ENCODE peak calls at places on chromosomes 12 and 14, in six cellular contexts. One of them, this sample, is unnamed.

GRCh38 chr14:98859301-98859700 is 412.7 kb downstream of the BCL11B start:
- DNase-seq in IMR-90: no peak
- DNase-seq in neuronal stem cell: no peak
- DNase-seq in H1: no peak
- DNase-seq in H9: no peak
- DNase-seq in mesenchymal stem cell: no peak
- DNase-seq in this sample: no peak

GRCh38 chr12:14643247-14643646 is 53.2 kb downstream of the GUCY2C start:
- DNase-seq in IMR-90: no peak
- DNase-seq in neuronal stem cell: no peak
- DNase-seq in H1: no peak
- DNase-seq in H9: no peak
- DNase-seq in mesenchymal stem cell: peak
- DNase-seq in this sample: no peak

GRCh38 chr12:102474438-102475064 is 5.8 kb downstream of the IGF1 start:
- DNase-seq in IMR-90: peak
- DNase-seq in neuronal stem cell: no peak
- DNase-seq in H1: no peak
- DNase-seq in H9: no peak
- DNase-seq in mesenchymal stem cell: peak
- DNase-seq in this sample: peak

GRCh38 chr14:72104011-72104613 is 171.9 kb downstream of the RGS6 start:
- DNase-seq in IMR-90: no peak
- DNase-seq in neuronal stem cell: peak
- DNase-seq in H1: peak
- DNase-seq in H9: peak
- DNase-seq in mesenchymal stem cell: no peak
- DNase-seq in this sample: no peak

GRCh38 chr12:51419473-51420228 is 5.0 kb upstream of the SLC4A8 start:
- DNase-seq in IMR-90: no peak
- DNase-seq in neuronal stem cell: no peak
- DNase-seq in H1: no peak
- DNase-seq in H9: peak
- DNase-seq in mesenchymal stem cell: no peak
- DNase-seq in this sample: no peak

GRCh38 chr12:96015672-96016071 is 19.5 kb upstream of the HAL start:
- DNase-seq in IMR-90: peak
- DNase-seq in neuronal stem cell: no peak
- DNase-seq in H1: no peak
- DNase-seq in H9: peak
- DNase-seq in mesenchymal stem cell: peak
- DNase-seq in this sample: peak

GRCh38 chr14:35867280-35867629 is 41.1 kb downstream of the BRMS1L start:
- DNase-seq in IMR-90: peak
- DNase-seq in neuronal stem cell: no peak
- DNase-seq in H1: no peak
- DNase-seq in H9: no peak
- DNase-seq in mesenchymal stem cell: no peak
- DNase-seq in this sample: no peak

GRCh38 chr12:119592232-119592631 is 1.3 kb upstream of the TMEM233 start:
- DNase-seq in IMR-90: no peak
- DNase-seq in neuronal stem cell: no peak
- DNase-seq in H1: no peak
- DNase-seq in H9: no peak
- DNase-seq in mesenchymal stem cell: no peak
- DNase-seq in this sample: no peak

GRCh38 chr12:2194060-2194459 is 141.3 kb downstream of the CACNA1C start:
- DNase-seq in IMR-90: no peak
- DNase-seq in neuronal stem cell: no peak
- DNase-seq in H1: no peak
- DNase-seq in H9: no peak
- DNase-seq in mesenchymal stem cell: no peak
- DNase-seq in this sample: no peak

GRCh38 chr12:535396-535795 is 75.7 kb downstream of the B4GALNT3 start:
- DNase-seq in IMR-90: no peak
- DNase-seq in neuronal stem cell: no peak
- DNase-seq in H1: no peak
- DNase-seq in H9: no peak
- DNase-seq in mesenchymal stem cell: no peak
- DNase-seq in this sample: no peak

GRCh38 chr14:32072701-32073100 is 4.4 kb upstream of the ARHGAP5 start:
- DNase-seq in IMR-90: no peak
- DNase-seq in neuronal stem cell: no peak
- DNase-seq in H1: no peak
- DNase-seq in H9: no peak
- DNase-seq in mesenchymal stem cell: no peak
- DNase-seq in this sample: no peak
- H4K91ac ChIP-seq in IMR-90: no peak
- H4K91ac ChIP-seq in neuronal stem cell: no peak
- H4K91ac ChIP-seq in H1: no peak
- H4K91ac ChIP-seq in H9: no peak
- H4K91ac ChIP-seq in mesenchymal stem cell: no peak
- H4K91ac ChIP-seq in this sample: no peak

GRCh38 chr14:58305730-58306129 is 7.4 kb downstream of the ARID4A start:
- DNase-seq in IMR-90: no peak
- DNase-seq in neuronal stem cell: no peak
- DNase-seq in H1: no peak
- DNase-seq in H9: no peak
- DNase-seq in mesenchymal stem cell: no peak
- DNase-seq in this sample: no peak
- H4K91ac ChIP-seq in IMR-90: no peak
- H4K91ac ChIP-seq in neuronal stem cell: no peak
- H4K91ac ChIP-seq in H1: no peak
- H4K91ac ChIP-seq in H9: no peak
- H4K91ac ChIP-seq in mesenchymal stem cell: no peak
- H4K91ac ChIP-seq in this sample: no peak

DNA sequence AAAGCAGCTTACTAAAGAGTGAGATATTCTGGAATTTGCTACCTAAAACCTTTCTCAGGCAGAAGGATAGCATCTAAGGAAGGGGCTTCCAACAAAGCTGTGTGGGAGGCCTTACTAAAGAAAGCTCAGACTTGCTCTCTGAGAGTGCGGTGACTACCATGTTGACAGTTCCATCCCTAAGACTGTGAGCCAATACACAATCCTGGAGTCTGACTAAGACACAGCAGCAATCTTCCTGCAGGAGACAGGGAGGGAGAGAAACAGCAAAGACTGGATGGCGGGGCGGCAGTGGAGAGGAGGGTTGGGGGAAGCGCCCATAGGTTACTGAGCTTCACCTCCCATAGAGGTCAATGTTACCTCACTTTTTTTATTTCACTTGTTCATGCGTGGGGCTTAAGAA is 70.9 kb downstream of the KITLG start:
- DNase-seq in IMR-90: peak
- DNase-seq in neuronal stem cell: no peak
- DNase-seq in H1: no peak
- DNase-seq in H9: no peak
- DNase-seq in mesenchymal stem cell: no peak
- DNase-seq in this sample: no peak
- H4K91ac ChIP-seq in IMR-90: no peak
- H4K91ac ChIP-seq in neuronal stem cell: no peak
- H4K91ac ChIP-seq in H1: no peak
- H4K91ac ChIP-seq in H9: no peak
- H4K91ac ChIP-seq in mesenchymal stem cell: no peak
- H4K91ac ChIP-seq in this sample: no peak

GRCh38 chr12:27622436-27623185 is 73.6 kb upstream of the REP15 start:
- DNase-seq in IMR-90: peak
- DNase-seq in neuronal stem cell: no peak
- DNase-seq in H1: no peak
- DNase-seq in H9: no peak
- DNase-seq in mesenchymal stem cell: no peak
- DNase-seq in this sample: peak

GRCh38 chr12:27626239-27626638 is 70.0 kb upstream of the REP15 start:
- DNase-seq in IMR-90: no peak
- DNase-seq in neuronal stem cell: no peak
- DNase-seq in H1: no peak
- DNase-seq in H9: no peak
- DNase-seq in mesenchymal stem cell: no peak
- DNase-seq in this sample: no peak

GRCh38 chr12:27623645-27624044 is 72.6 kb upstream of the REP15 start:
- DNase-seq in IMR-90: peak
- DNase-seq in neuronal stem cell: no peak
- DNase-seq in H1: no peak
- DNase-seq in H9: no peak
- DNase-seq in mesenchymal stem cell: peak
- DNase-seq in this sample: peak

GRCh38 chr12:27627123-27627835 is 69.0 kb upstream of the REP15 start:
- DNase-seq in IMR-90: peak
- DNase-seq in neuronal stem cell: no peak
- DNase-seq in H1: no peak
- DNase-seq in H9: no peak
- DNase-seq in mesenchymal stem cell: peak
- DNase-seq in this sample: no peak

GRCh38 chr12:27624586-27624985 is 71.7 kb upstream of the REP15 start:
- DNase-seq in IMR-90: no peak
- DNase-seq in neuronal stem cell: no peak
- DNase-seq in H1: no peak
- DNase-seq in H9: no peak
- DNase-seq in mesenchymal stem cell: no peak
- DNase-seq in this sample: no peak
- H4K91ac ChIP-seq in IMR-90: no peak
- H4K91ac ChIP-seq in neuronal stem cell: no peak
- H4K91ac ChIP-seq in H1: no peak
- H4K91ac ChIP-seq in H9: no peak
- H4K91ac ChIP-seq in mesenchymal stem cell: no peak
- H4K91ac ChIP-seq in this sample: no peak

DNA sequence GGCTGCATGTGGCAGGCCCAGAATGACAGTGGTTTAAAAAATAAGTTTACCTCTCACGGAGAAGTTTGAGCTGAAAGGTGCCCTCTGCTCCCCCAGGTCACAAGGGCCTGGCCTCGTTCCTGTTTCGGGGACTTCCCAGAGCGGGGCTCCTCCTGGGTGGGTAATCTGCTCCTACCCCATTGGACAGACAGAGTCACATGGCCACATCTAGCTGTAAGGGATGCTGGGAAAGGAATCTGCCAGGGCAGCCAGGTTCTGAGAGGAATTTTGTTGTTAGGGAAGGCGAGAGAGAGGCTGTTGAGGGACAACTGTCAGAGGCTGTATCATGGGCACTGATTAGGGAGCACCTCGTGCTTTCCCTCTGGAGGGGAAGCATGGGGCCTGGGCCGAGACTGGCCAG is 24.0 kb upstream of the DIO3 start:
- DNase-seq in IMR-90: no peak
- DNase-seq in neuronal stem cell: no peak
- DNase-seq in H1: no peak
- DNase-seq in H9: no peak
- DNase-seq in mesenchymal stem cell: no peak
- DNase-seq in this sample: no peak
- H4K91ac ChIP-seq in IMR-90: no peak
- H4K91ac ChIP-seq in neuronal stem cell: no peak
- H4K91ac ChIP-seq in H1: no peak
- H4K91ac ChIP-seq in H9: no peak
- H4K91ac ChIP-seq in mesenchymal stem cell: no peak
- H4K91ac ChIP-seq in this sample: no peak

DNA sequence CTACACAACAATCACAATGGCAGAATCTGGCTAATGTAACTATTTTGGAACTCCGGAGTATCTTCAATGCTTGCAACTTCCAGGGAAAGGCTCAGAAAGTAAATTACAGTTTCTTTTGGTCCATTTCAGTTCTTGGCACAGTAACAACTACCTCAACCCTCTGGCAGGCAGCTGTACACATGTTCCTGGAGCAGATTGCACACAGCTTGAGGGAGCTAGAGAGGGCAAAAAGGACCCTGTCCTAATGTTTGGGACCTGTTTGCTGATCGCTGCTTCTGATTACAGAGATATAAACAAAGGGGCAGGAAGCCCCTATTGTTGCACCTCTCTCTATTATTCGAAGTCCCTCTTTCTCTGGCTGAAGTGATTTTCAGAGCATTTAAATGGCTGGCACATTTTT is 35.2 kb upstream of the SLC38A1 start:
- DNase-seq in IMR-90: peak
- DNase-seq in neuronal stem cell: no peak
- DNase-seq in H1: no peak
- DNase-seq in H9: no peak
- DNase-seq in mesenchymal stem cell: no peak
- DNase-seq in this sample: no peak
- H4K91ac ChIP-seq in IMR-90: no peak
- H4K91ac ChIP-seq in neuronal stem cell: no peak
- H4K91ac ChIP-seq in H1: no peak
- H4K91ac ChIP-seq in H9: no peak
- H4K91ac ChIP-seq in mesenchymal stem cell: no peak
- H4K91ac ChIP-seq in this sample: no peak

GRCh38 chr14:39607978-39608377 is 175.7 kb upstream of the FBXO33 start:
- DNase-seq in IMR-90: no peak
- DNase-seq in neuronal stem cell: no peak
- DNase-seq in H1: no peak
- DNase-seq in H9: no peak
- DNase-seq in mesenchymal stem cell: no peak
- DNase-seq in this sample: no peak
- H4K91ac ChIP-seq in IMR-90: no peak
- H4K91ac ChIP-seq in neuronal stem cell: no peak
- H4K91ac ChIP-seq in H1: no peak
- H4K91ac ChIP-seq in H9: no peak
- H4K91ac ChIP-seq in mesenchymal stem cell: no peak
- H4K91ac ChIP-seq in this sample: no peak

GRCh38 chr12:129119537-129119936 is 266.3 kb downstream of the GLT1D1 start:
- DNase-seq in IMR-90: no peak
- DNase-seq in neuronal stem cell: peak
- DNase-seq in H1: no peak
- DNase-seq in H9: no peak
- DNase-seq in mesenchymal stem cell: no peak
- DNase-seq in this sample: no peak
- H4K91ac ChIP-seq in IMR-90: no peak
- H4K91ac ChIP-seq in neuronal stem cell: no peak
- H4K91ac ChIP-seq in H1: no peak
- H4K91ac ChIP-seq in H9: no peak
- H4K91ac ChIP-seq in mesenchymal stem cell: no peak
- H4K91ac ChIP-seq in this sample: no peak

DNA sequence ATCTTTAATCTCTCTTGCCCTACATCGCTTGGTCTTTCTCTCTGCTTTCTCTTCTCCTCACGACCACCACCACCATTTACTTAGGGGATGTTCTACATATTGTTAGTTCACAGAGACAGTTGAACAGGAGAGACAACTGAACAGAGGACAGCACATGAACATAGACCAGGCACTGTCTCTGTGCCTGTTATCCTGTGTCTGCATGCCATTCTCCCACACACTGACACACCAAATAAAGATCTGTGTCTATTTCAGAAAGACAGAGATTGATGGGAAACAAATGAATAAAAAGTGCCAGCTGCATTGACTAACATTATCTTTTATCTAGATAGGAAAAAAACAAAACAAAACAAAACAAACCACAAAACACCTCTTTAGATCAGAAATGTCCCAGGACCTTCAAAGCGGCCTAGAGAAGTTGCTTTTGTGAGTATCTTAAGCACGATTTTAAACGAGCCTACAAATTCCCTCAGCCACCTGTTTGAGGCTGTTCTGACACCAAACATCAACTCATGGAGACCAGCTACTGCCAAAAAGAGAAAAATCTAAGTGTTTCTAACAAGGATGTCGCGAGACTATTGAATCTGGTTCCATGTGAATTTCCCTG is 77.6 kb upstream of the PARP11 start:
- DNase-seq in IMR-90: no peak
- DNase-seq in neuronal stem cell: no peak
- DNase-seq in H1: no peak
- DNase-seq in H9: no peak
- DNase-seq in mesenchymal stem cell: no peak
- DNase-seq in this sample: no peak
- H4K91ac ChIP-seq in IMR-90: no peak
- H4K91ac ChIP-seq in neuronal stem cell: no peak
- H4K91ac ChIP-seq in H1: no peak
- H4K91ac ChIP-seq in H9: no peak
- H4K91ac ChIP-seq in mesenchymal stem cell: no peak
- H4K91ac ChIP-seq in this sample: peak